ENCODE peak calls at places on chromosomes 12 and 14, in eight cellular contexts. One of them, this sample, is unnamed.

GRCh38 chr12:3364661-3365264 is 126.2 kb upstream of the PRMT8 start:
- DNase-seq in tibial nerve: no peak
- DNase-seq in mammary epithelial cell: no peak
- DNase-seq in fibroblast of lung: no peak
- DNase-seq in PC-9: no peak
- DNase-seq in NB4: no peak
- DNase-seq in adrenal gland: no peak
- DNase-seq in neural progenitor cell: no peak
- DNase-seq in this sample: no peak

GRCh38 chr12:124007810-124008570 is 35.0 kb downstream of the ZNF664 start:
- DNase-seq in tibial nerve: no peak
- DNase-seq in mammary epithelial cell: no peak
- DNase-seq in fibroblast of lung: peak
- DNase-seq in PC-9: no peak
- DNase-seq in NB4: peak
- DNase-seq in adrenal gland: no peak
- DNase-seq in neural progenitor cell: no peak
- DNase-seq in this sample: no peak

GRCh38 chr14:55303646-55304277 is 32.5 kb downstream of the FBXO34 start:
- DNase-seq in tibial nerve: no peak
- DNase-seq in mammary epithelial cell: peak
- DNase-seq in fibroblast of lung: peak
- DNase-seq in PC-9: no peak
- DNase-seq in NB4: peak
- DNase-seq in adrenal gland: no peak
- DNase-seq in neural progenitor cell: no peak
- DNase-seq in this sample: peak

GRCh38 chr14:65043893-65044595 is 57.3 kb downstream of the FNTB start:
- DNase-seq in tibial nerve: no peak
- DNase-seq in mammary epithelial cell: no peak
- DNase-seq in fibroblast of lung: no peak
- DNase-seq in PC-9: no peak
- DNase-seq in NB4: no peak
- DNase-seq in adrenal gland: no peak
- DNase-seq in neural progenitor cell: no peak
- DNase-seq in this sample: no peak

GRCh38 chr14:21860172-21860571 is 186.6 kb upstream of the OR4E1 start:
- DNase-seq in tibial nerve: no peak
- DNase-seq in mammary epithelial cell: peak
- DNase-seq in fibroblast of lung: peak
- DNase-seq in PC-9: no peak
- DNase-seq in NB4: peak
- DNase-seq in adrenal gland: no peak
- DNase-seq in neural progenitor cell: peak
- DNase-seq in this sample: peak

GRCh38 chr12:31337952-31338351 is 12.0 kb upstream of the SINHCAF start:
- DNase-seq in tibial nerve: no peak
- DNase-seq in mammary epithelial cell: no peak
- DNase-seq in fibroblast of lung: no peak
- DNase-seq in PC-9: no peak
- DNase-seq in NB4: no peak
- DNase-seq in adrenal gland: no peak
- DNase-seq in neural progenitor cell: no peak
- DNase-seq in this sample: no peak

GRCh38 chr14:102046337-102047278 is 40.2 kb downstream of the HSP90AA1 start:
- DNase-seq in tibial nerve: peak
- DNase-seq in mammary epithelial cell: peak
- DNase-seq in fibroblast of lung: peak
- DNase-seq in PC-9: peak
- DNase-seq in NB4: peak
- DNase-seq in adrenal gland: peak
- DNase-seq in neural progenitor cell: peak
- DNase-seq in this sample: peak

GRCh38 chr14:24840204-24840893 is 206.4 kb upstream of the GZMB start:
- DNase-seq in tibial nerve: no peak
- DNase-seq in mammary epithelial cell: no peak
- DNase-seq in fibroblast of lung: no peak
- DNase-seq in PC-9: no peak
- DNase-seq in NB4: no peak
- DNase-seq in adrenal gland: no peak
- DNase-seq in neural progenitor cell: peak
- DNase-seq in this sample: no peak

GRCh38 chr12:12877789-12878455 is 13.4 kb upstream of the GPRC5A start:
- DNase-seq in tibial nerve: no peak
- DNase-seq in mammary epithelial cell: no peak
- DNase-seq in fibroblast of lung: no peak
- DNase-seq in PC-9: no peak
- DNase-seq in NB4: no peak
- DNase-seq in adrenal gland: no peak
- DNase-seq in neural progenitor cell: no peak
- DNase-seq in this sample: no peak

DNA sequence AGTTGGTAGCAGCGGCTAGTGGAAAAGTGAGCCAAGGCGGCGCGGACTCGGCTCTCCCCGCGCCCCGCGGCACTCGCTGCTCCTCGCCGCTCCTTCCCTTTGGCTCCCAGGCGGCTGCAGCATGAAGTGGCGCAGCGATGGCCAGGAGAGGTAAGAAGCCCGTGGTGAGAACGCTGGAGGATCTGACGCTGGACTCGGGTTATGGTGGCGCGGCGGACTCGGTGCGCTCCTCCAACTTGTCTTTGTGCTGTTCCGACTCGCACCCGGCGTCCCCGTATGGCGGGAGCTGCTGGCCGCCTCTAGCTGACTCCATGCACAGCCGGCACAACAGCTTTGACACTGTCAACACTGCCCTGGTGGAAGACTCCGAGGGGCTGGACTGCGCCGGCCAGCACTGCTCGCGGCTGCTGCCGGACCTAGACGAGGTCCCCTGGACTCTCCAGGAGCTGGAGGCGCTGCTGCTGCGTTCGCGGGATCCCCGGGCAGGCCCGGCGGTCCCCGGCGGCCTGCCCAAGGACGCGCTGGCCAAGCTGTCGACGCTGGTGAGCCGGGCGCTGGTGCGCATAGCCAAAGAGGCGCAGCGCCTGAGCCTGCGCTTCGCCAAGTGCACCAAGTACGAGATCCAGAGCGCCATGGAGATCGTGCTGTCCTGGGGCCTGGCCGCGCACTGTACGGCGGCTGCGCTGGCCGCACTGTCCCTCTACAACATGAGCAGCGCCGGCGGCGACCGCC is 225.6 kb upstream of the CRY1 start:
- DNase-seq in tibial nerve: no peak
- DNase-seq in mammary epithelial cell: peak
- DNase-seq in fibroblast of lung: peak
- DNase-seq in PC-9: no peak
- DNase-seq in NB4: peak
- DNase-seq in adrenal gland: no peak
- DNase-seq in neural progenitor cell: peak
- DNase-seq in this sample: no peak
- H3K4me3 ChIP-seq in tibial nerve: peak
- H3K4me3 ChIP-seq in mammary epithelial cell: peak
- H3K4me3 ChIP-seq in fibroblast of lung: peak
- H3K4me3 ChIP-seq in PC-9: peak
- H3K4me3 ChIP-seq in NB4: peak
- H3K4me3 ChIP-seq in adrenal gland: peak
- H3K4me3 ChIP-seq in neural progenitor cell: peak
- H3K4me3 ChIP-seq in this sample: no peak

GRCh38 chr14:60648934-60649814 is at the start of gene SIX1:
- DNase-seq in tibial nerve: peak
- DNase-seq in mammary epithelial cell: peak
- DNase-seq in fibroblast of lung: peak
- DNase-seq in PC-9: peak
- DNase-seq in NB4: peak
- DNase-seq in adrenal gland: peak
- DNase-seq in neural progenitor cell: peak
- DNase-seq in this sample: no peak
- H3K4me3 ChIP-seq in tibial nerve: peak
- H3K4me3 ChIP-seq in mammary epithelial cell: peak
- H3K4me3 ChIP-seq in fibroblast of lung: peak
- H3K4me3 ChIP-seq in PC-9: peak
- H3K4me3 ChIP-seq in NB4: peak
- H3K4me3 ChIP-seq in adrenal gland: peak
- H3K4me3 ChIP-seq in neural progenitor cell: peak
- H3K4me3 ChIP-seq in this sample: no peak

DNA sequence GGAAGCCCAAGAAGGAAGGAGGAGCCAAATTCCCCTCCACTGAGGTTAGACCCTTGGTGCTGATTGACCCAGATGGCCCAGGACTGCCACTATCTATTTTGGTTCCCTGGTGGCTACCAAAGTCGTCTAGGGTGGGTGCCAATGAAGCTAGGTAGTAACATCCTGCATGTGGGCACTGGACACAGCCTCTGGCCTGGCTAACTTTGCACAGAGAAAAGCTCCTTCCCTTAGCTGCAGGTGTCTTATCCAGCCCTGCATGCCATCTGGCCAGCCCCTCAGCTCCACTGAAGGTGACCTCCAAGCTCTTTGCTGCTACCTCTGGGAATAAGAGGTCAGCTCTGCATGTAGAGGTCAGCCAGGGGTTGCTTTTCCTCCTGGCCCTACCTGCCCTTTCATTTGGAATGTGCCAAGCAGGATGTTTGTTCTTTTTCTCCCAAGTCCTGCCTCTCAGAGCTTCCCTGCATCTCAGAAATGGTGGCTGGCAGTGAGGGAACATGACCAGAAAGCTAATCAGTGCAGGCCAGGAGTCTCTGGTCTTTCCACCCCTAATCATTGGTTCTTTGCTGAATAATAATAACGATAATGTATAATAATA is 34.0 kb downstream of the JDP2 start:
- DNase-seq in tibial nerve: no peak
- DNase-seq in mammary epithelial cell: no peak
- DNase-seq in fibroblast of lung: no peak
- DNase-seq in PC-9: no peak
- DNase-seq in NB4: no peak
- DNase-seq in adrenal gland: no peak
- DNase-seq in neural progenitor cell: no peak
- DNase-seq in this sample: no peak
- H3K4me3 ChIP-seq in tibial nerve: no peak
- H3K4me3 ChIP-seq in mammary epithelial cell: no peak
- H3K4me3 ChIP-seq in fibroblast of lung: no peak
- H3K4me3 ChIP-seq in PC-9: no peak
- H3K4me3 ChIP-seq in NB4: no peak
- H3K4me3 ChIP-seq in adrenal gland: no peak
- H3K4me3 ChIP-seq in neural progenitor cell: no peak
- H3K4me3 ChIP-seq in this sample: no peak

DNA sequence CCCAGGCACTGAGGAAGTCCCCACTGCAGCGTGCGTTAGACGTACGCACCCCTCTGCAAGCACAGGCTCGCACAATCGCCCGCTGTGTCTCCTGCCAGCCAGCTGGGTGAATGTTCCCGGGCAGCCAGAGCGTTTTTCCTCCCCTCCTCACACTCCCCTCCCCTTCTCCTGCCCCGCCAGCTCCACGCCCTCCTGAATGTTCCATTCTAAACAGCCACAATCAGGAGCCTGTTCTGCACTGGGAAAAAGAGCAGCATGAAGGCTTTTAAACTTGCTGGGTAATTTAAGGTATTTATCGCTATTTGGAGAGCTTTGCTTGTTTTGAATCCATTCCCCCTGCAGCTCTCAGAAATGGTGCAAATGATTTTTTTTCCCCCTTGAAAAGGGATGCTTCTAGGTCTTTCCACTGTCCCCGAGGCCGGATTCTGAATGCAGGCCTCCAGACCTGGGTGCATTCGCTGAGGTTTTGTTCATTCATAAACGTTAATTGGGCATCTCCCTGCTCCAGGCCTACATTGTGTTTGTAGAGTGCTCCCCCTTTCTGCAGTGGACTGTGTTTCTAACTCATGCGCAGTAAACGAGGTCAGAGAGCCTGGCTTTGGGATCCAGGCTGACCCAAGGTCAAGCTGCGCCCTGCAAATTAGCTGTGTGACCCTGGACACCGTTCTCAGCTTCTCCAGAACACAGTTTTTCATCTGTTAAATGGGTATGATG is 212.5 kb downstream of the CHST11 start:
- DNase-seq in tibial nerve: peak
- DNase-seq in mammary epithelial cell: peak
- DNase-seq in fibroblast of lung: peak
- DNase-seq in PC-9: no peak
- DNase-seq in NB4: peak
- DNase-seq in adrenal gland: no peak
- DNase-seq in neural progenitor cell: peak
- DNase-seq in this sample: no peak
- H3K4me3 ChIP-seq in tibial nerve: peak
- H3K4me3 ChIP-seq in mammary epithelial cell: no peak
- H3K4me3 ChIP-seq in fibroblast of lung: no peak
- H3K4me3 ChIP-seq in PC-9: no peak
- H3K4me3 ChIP-seq in NB4: no peak
- H3K4me3 ChIP-seq in adrenal gland: no peak
- H3K4me3 ChIP-seq in neural progenitor cell: no peak
- H3K4me3 ChIP-seq in this sample: no peak

GRCh38 chr12:118125743-118126118 is 10.2 kb upstream of the PEBP1 start:
- DNase-seq in tibial nerve: no peak
- DNase-seq in mammary epithelial cell: no peak
- DNase-seq in fibroblast of lung: no peak
- DNase-seq in PC-9: no peak
- DNase-seq in NB4: no peak
- DNase-seq in adrenal gland: no peak
- DNase-seq in neural progenitor cell: no peak
- DNase-seq in this sample: no peak

GRCh38 chr12:118126119-118126757 is 9.7 kb upstream of the PEBP1 start:
- DNase-seq in tibial nerve: no peak
- DNase-seq in mammary epithelial cell: no peak
- DNase-seq in fibroblast of lung: no peak
- DNase-seq in PC-9: no peak
- DNase-seq in NB4: no peak
- DNase-seq in adrenal gland: peak
- DNase-seq in neural progenitor cell: no peak
- DNase-seq in this sample: no peak

GRCh38 chr12:118127867-118128266 is 8.1 kb upstream of the PEBP1 start:
- DNase-seq in tibial nerve: no peak
- DNase-seq in mammary epithelial cell: no peak
- DNase-seq in fibroblast of lung: no peak
- DNase-seq in PC-9: no peak
- DNase-seq in NB4: no peak
- DNase-seq in adrenal gland: no peak
- DNase-seq in neural progenitor cell: no peak
- DNase-seq in this sample: no peak

GRCh38 chr12:118122264-118122663 is 13.7 kb upstream of the PEBP1 start:
- DNase-seq in tibial nerve: no peak
- DNase-seq in mammary epithelial cell: no peak
- DNase-seq in fibroblast of lung: no peak
- DNase-seq in PC-9: no peak
- DNase-seq in NB4: no peak
- DNase-seq in adrenal gland: no peak
- DNase-seq in neural progenitor cell: no peak
- DNase-seq in this sample: no peak

DNA sequence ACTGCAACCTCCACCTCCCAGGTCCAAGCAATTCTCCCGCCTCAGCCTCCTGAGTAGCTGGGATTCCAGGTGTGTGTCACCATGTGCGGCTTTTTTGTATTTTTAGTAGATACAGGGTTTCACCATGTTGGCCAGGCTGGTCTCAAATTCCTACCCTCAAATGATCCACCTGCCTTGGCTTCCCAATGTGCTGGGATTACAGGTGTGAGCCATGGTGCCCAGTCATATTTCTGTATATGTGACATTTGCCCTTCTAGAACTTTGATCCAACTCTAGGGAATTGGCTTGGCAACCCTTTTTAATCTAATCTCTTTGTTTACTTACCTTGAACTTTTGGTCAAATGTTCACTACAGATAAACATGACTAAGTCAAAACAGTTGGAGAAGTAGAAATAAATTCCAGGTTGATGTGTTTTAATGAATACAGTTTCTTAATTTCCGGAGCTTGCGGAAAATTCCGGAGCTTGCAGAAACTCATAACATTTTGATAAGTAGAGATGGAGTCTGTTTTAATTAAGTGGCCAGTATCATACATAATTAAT is 11.5 kb upstream of the PEBP1 start:
- DNase-seq in tibial nerve: no peak
- DNase-seq in mammary epithelial cell: no peak
- DNase-seq in fibroblast of lung: no peak
- DNase-seq in PC-9: no peak
- DNase-seq in NB4: no peak
- DNase-seq in adrenal gland: no peak
- DNase-seq in neural progenitor cell: no peak
- DNase-seq in this sample: no peak
- H3K4me3 ChIP-seq in tibial nerve: no peak
- H3K4me3 ChIP-seq in mammary epithelial cell: no peak
- H3K4me3 ChIP-seq in fibroblast of lung: no peak
- H3K4me3 ChIP-seq in PC-9: no peak
- H3K4me3 ChIP-seq in NB4: no peak
- H3K4me3 ChIP-seq in adrenal gland: no peak
- H3K4me3 ChIP-seq in neural progenitor cell: no peak
- H3K4me3 ChIP-seq in this sample: no peak